ENCODE peak calls at places on chromosome 11, in five cellular contexts. Q, Y, C, H and E are unnamed samples.

GRCh38 chr11:26186389-26186788 is 145.5 kb upstream of the ANO3 start:
- DNase-seq in Q (no peak), Y (no peak), C (no peak), H (no peak), E (no peak)

GRCh38 chr11:110878513-110878912 is 166.3 kb upstream of the ARHGAP20 start:
- DNase-seq in Q (no peak), Y (no peak), C (no peak), H (no peak), E (no peak)

GRCh38 chr11:134068829-134069425 is at the start of gene JAM3:
- DNase-seq in Q (peak), Y (peak), C (peak), H (no peak), E (peak)

GRCh38 chr11:79046365-79046764 is 394.5 kb downstream of the TENM4 start:
- DNase-seq in Q (no peak), Y (no peak), C (no peak), H (no peak), E (no peak)

GRCh38 chr11:2208691-2209369 is 37.2 kb upstream of the TH start:
- DNase-seq in Q (no peak), Y (no peak), C (no peak), H (no peak), E (no peak)

GRCh38 chr11:1195690-1196515 is 27.0 kb upstream of the MUC5B start:
- DNase-seq in Q (no peak), Y (no peak), C (no peak), H (no peak), E (no peak)

GRCh38 chr11:33737362-33737821 is 1.2 kb upstream of the CD59 start:
- DNase-seq in Q (no peak), Y (no peak), C (no peak), H (no peak), E (no peak)

GRCh38 chr11:68016161-68016903 is 6.2 kb downstream of the ALDH3B1 start:
- DNase-seq in Q (no peak), Y (no peak), C (no peak), H (no peak), E (no peak)

GRCh38 chr11:72716788-72717435 is 35.3 kb downstream of the ARAP1 start:
- DNase-seq in Q (no peak), Y (no peak), C (no peak), H (no peak), E (no peak)

GRCh38 chr11:7004482-7004881 is 15.7 kb downstream of the ZNF214 start:
- DNase-seq in Q (no peak), Y (no peak), C (no peak), H (no peak), E (no peak)

GRCh38 chr11:70070736-70071135 is 7.4 kb upstream of the ANO1 start:
- DNase-seq in Q (no peak), Y (no peak), C (no peak), H (no peak), E (no peak)

GRCh38 chr11:70270877-70271634 is 566 bp downstream of the PPFIA1 start:
- DNase-seq in Q (no peak), Y (peak), C (peak), H (peak), E (peak)

GRCh38 chr11:130122141-130122575 is 37.4 kb upstream of the ST14 start:
- DNase-seq in Q (no peak), Y (no peak), C (no peak), H (no peak), E (no peak)

GRCh38 chr11:76604081-76604601 is 66.4 kb downstream of the LRRC32 start:
- DNase-seq in Q (no peak), Y (no peak), C (no peak), H (no peak), E (no peak)

GRCh38 chr11:45089251-45089650 is 57.2 kb upstream of the PRDM11 start:
- DNase-seq in Q (no peak), Y (peak), C (no peak), H (no peak), E (no peak)

GRCh38 chr11:17775035-17775348 is 40.4 kb downstream of the KCNC1 start:
- DNase-seq in Q (no peak), Y (no peak), C (no peak), H (no peak), E (no peak)

GRCh38 chr11:61474234-61474633 is 34.3 kb upstream of the LRRC10B start:
- DNase-seq in Q (no peak), Y (no peak), C (no peak), H (no peak), E (no peak)

GRCh38 chr11:85431319-85431718 is 195.8 kb downstream of the DLG2 start:
- DNase-seq in Q (no peak), Y (no peak), C (no peak), H (no peak), E (no peak)

GRCh38 chr11:62129610-62130497 is 6.0 kb downstream of the INCENP start:
- DNase-seq in Q (no peak), Y (no peak), C (no peak), H (no peak), E (no peak)

GRCh38 chr11:100978442-100978841 is 151.2 kb downstream of the PGR start:
- DNase-seq in Q (no peak), Y (no peak), C (no peak), H (no peak), E (no peak)